ENCODE peak calls at places on chromosome 1, in seven cellular contexts. L is lung, C is fibroblast of mammary gland, G is uterus, N is HL-60, Q is vagina, J is brain microvascular endothelial cell. B is an unnamed sample.

GRCh38 chr1:2378956-2379732 is 12.2 kb downstream of the MORN1 start:
- DNase-seq in L (no peak), C (no peak), G (no peak), N (no peak), Q (no peak), J (no peak), B (no peak)

GRCh38 chr1:117268926-117269378 is 58.2 kb upstream of the VTCN1 start:
- DNase-seq in L (peak), C (no peak), G (no peak), N (no peak), Q (no peak), J (no peak), B (no peak)

GRCh38 chr1:15114884-15115283 is 38.7 kb upstream of the TMEM51 start:
- DNase-seq in L (no peak), C (no peak), G (no peak), N (no peak), Q (no peak), J (no peak), B (no peak)

GRCh38 chr1:168485048-168485447 is 58.7 kb downstream of the XCL2 start:
- DNase-seq in L (no peak), C (peak), G (peak), N (no peak), Q (no peak), J (peak), B (no peak)

GRCh38 chr1:91523462-91523861 is 22.8 kb downstream of the CDC7 start:
- DNase-seq in L (no peak), C (no peak), G (no peak), N (no peak), Q (no peak), J (no peak), B (peak)

GRCh38 chr1:92408825-92409224 is 77.9 kb downstream of the GFI1 start:
- DNase-seq in L (no peak), C (peak), G (no peak), N (no peak), Q (no peak), J (peak), B (no peak)

GRCh38 chr1:225813250-225813964 is 3.5 kb downstream of the EPHX1 start:
- DNase-seq in L (peak), C (peak), G (peak), N (peak), Q (no peak), J (peak), B (no peak)

GRCh38 chr1:90850181-90850924 is 133.3 kb upstream of the BARHL2 start:
- DNase-seq in L (no peak), C (peak), G (peak), N (no peak), Q (no peak), J (no peak), B (no peak)

GRCh38 chr1:15171271-15171908 is 17.8 kb downstream of the TMEM51 start:
- DNase-seq in L (no peak), C (no peak), G (no peak), N (no peak), Q (no peak), J (no peak), B (no peak)

GRCh38 chr1:214146523-214146922 is 134.4 kb upstream of the SMYD2 start:
- DNase-seq in L (no peak), C (peak), G (no peak), N (no peak), Q (no peak), J (no peak), B (peak)

GRCh38 chr1:99533909-99534907 is 111.7 kb upstream of the PALMD start:
- DNase-seq in L (no peak), C (no peak), G (no peak), N (no peak), Q (no peak), J (no peak), B (no peak)

GRCh38 chr1:167984886-167985489 is 48.1 kb upstream of the MPC2 start:
- DNase-seq in L (no peak), C (peak), G (no peak), N (no peak), Q (no peak), J (peak), B (no peak)

GRCh38 chr1:205396972-205397616 is 24.8 kb downstream of the LEMD1 start:
- DNase-seq in L (no peak), C (peak), G (no peak), N (peak), Q (no peak), J (peak), B (peak)

GRCh38 chr1:154862927-154863701 is 7.0 kb downstream of the KCNN3 start:
- DNase-seq in L (no peak), C (no peak), G (no peak), N (no peak), Q (no peak), J (no peak), B (no peak)

GRCh38 chr1:154865442-154866256 is 4.4 kb downstream of the KCNN3 start:
- DNase-seq in L (no peak), C (no peak), G (no peak), N (no peak), Q (no peak), J (no peak), B (no peak)

GRCh38 chr1:154861607-154862094 is 8.4 kb downstream of the KCNN3 start:
- DNase-seq in L (no peak), C (peak), G (peak), N (no peak), Q (no peak), J (peak), B (no peak)

GRCh38 chr1:154864189-154864985 is 5.7 kb downstream of the KCNN3 start:
- DNase-seq in L (no peak), C (no peak), G (no peak), N (no peak), Q (no peak), J (no peak), B (peak)

DNA sequence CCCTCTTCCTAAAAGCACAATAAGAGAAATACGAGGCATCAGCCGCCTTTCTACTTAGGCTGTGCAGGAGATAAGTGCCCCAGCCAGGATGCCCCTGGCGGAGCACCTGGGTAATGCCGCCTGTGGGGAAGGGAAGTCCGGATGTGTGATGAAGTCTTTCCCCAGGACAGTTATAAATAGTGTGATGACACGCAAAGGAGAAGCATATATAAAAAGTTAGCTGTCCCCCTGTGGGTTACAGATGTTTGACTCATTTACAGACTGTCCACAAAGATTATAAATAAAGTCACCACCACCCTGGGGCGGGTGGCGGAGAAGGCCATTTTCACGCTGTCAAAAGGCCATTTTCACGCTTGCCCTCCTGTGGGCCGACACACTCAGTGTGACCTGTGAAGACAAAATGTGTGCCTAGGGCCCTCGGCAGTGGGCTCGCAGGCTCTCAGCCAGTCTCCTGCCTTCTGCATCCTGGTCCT is 6.3 kb downstream of the KCNN3 start:
- DNase-seq in L (no peak), C (no peak), G (no peak), N (peak), Q (no peak), J (peak), B (peak)
- TF ChIP-seq CTCF in L (peak), C (no peak), G (no peak), N (peak), Q (no peak), J (peak), B (peak)

GRCh38 chr1:53065391-53065790 is 3.4 kb downstream of the PODN start:
- DNase-seq in L (no peak), C (no peak), G (peak), N (no peak), Q (no peak), J (no peak), B (no peak)

GRCh38 chr1:53066433-53066832 is 4.4 kb downstream of the PODN start:
- DNase-seq in L (no peak), C (no peak), G (peak), N (no peak), Q (no peak), J (no peak), B (no peak)

GRCh38 chr1:53061859-53062714 is at the start of gene PODN:
- DNase-seq in L (no peak), C (no peak), G (peak), N (no peak), Q (no peak), J (no peak), B (no peak)

GRCh38 chr1:53062731-53063591 is 948 bp downstream of the PODN start:
- DNase-seq in L (no peak), C (no peak), G (peak), N (no peak), Q (no peak), J (no peak), B (no peak)

GRCh38 chr1:53063744-53064515 is 1.9 kb downstream of the PODN start:
- DNase-seq in L (no peak), C (no peak), G (no peak), N (no peak), Q (no peak), J (no peak), B (no peak)
- H3K4me3 ChIP-seq in L (no peak), C (no peak), G (no peak), N (no peak), Q (peak), J (no peak), B (no peak)

GRCh38 chr1:173476664-173477285 is 360 bp upstream of the PRDX6 start:
- DNase-seq in L (peak), C (peak), G (peak), N (peak), Q (no peak), J (peak), B (peak)
- TF ChIP-seq CTCF in L (no peak), C (no peak), G (no peak), N (no peak), Q (no peak), J (no peak), B (no peak)

GRCh38 chr1:101284622-101285218 is 47.9 kb downstream of the S1PR1 start:
- DNase-seq in L (no peak), C (no peak), G (no peak), N (no peak), Q (no peak), J (no peak), B (no peak)
- H3K4me3 ChIP-seq in L (no peak), C (no peak), G (no peak), N (no peak), Q (no peak), J (no peak), B (no peak)

GRCh38 chr1:153513666-153514065 is 22.1 kb downstream of the S100A6 start:
- DNase-seq in L (no peak), C (no peak), G (no peak), N (no peak), Q (peak), J (no peak), B (no peak)

GRCh38 chr1:153509729-153510354 is 25.9 kb downstream of the S100A6 start:
- DNase-seq in L (peak), C (peak), G (no peak), N (peak), Q (no peak), J (no peak), B (peak)

GRCh38 chr1:153509036-153509435 is 26.8 kb downstream of the S100A6 start:
- DNase-seq in L (no peak), C (no peak), G (no peak), N (no peak), Q (no peak), J (no peak), B (no peak)

GRCh38 chr1:153513023-153513422 is 22.8 kb downstream of the S100A6 start:
- DNase-seq in L (no peak), C (no peak), G (no peak), N (no peak), Q (peak), J (no peak), B (no peak)

DNA sequence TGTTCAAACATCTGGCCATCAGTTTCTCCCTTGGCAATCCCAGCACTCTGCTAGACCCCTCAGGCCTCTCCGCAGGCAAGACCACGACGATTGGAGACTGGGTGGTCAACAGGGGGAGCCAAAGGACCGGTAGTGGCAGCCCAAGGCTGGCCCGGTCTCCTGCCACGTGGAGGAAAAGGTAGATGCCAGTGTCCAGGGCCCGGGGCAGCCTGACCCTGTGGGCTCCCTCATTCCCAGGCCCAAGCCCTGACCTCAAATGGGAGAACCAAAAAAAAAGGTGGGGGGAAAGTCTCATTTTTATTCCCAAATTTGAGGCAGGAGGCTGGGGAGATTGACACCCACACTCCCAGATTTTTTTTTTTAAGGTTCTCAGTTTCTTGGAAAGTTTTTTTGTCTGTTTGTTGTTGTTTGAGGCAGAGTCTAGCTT is 24.8 kb downstream of the S100A6 start:
- DNase-seq in L (peak), C (peak), G (peak), N (peak), Q (no peak), J (peak), B (peak)
- TF ChIP-seq CTCF in L (peak), C (peak), G (peak), N (peak), Q (peak), J (peak), B (peak)

GRCh38 chr1:179230251-179230650 is 774 bp upstream of the ABL2 start:
- DNase-seq in L (no peak), C (peak), G (no peak), N (no peak), Q (no peak), J (peak), B (no peak)

GRCh38 chr1:179228783-179229213 is 679 bp downstream of the ABL2 start:
- DNase-seq in L (peak), C (peak), G (peak), N (peak), Q (no peak), J (no peak), B (peak)

GRCh38 chr1:179229214-179230140 is at the start of gene ABL2:
- DNase-seq in L (peak), C (no peak), G (peak), N (peak), Q (no peak), J (no peak), B (peak)

GRCh38 chr1:179231923-179232322 is 2.4 kb upstream of the ABL2 start:
- DNase-seq in L (no peak), C (peak), G (no peak), N (no peak), Q (no peak), J (peak), B (no peak)

GRCh38 chr1:179230721-179231120 is 1.2 kb upstream of the ABL2 start:
- DNase-seq in L (no peak), C (no peak), G (no peak), N (no peak), Q (no peak), J (no peak), B (no peak)
- H3K4me3 ChIP-seq in L (no peak), C (no peak), G (no peak), N (no peak), Q (no peak), J (no peak), B (no peak)

DNA sequence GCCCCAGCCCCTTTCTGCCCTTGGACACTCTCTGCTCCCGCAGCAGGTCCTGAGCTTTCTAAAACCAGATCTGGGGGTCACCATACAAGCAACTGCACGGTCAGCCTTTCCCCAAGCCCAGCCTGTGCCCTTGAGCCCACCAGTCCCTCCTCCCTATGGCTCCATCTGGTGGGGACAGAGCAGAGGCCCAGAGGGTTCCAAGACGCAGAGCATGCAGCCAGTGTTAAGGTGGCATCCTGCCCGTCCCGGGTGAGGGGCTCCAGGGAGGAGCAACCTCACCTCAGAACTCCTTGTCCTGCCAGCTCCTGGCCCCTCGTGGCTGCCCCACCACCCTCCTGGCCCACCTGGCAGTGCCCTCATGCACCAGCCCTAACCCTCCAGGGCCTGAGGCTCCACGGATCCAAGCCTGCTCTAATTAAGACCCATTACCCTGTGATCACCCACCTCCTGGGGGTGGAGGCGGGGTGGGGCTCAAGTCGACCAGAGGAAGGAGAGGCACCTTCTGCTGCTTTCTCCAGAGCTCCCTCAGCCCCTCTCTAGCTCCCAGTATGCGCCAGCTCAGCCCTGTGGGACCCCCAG is 8.5 kb downstream of the CHD5 start:
- DNase-seq in L (no peak), C (no peak), G (no peak), N (no peak), Q (no peak), J (no peak), B (no peak)
- TF ChIP-seq CTCF in L (no peak), C (peak), G (no peak), N (no peak), Q (no peak), J (peak), B (no peak)

GRCh38 chr1:234709473-234710279 is 99.7 kb upstream of the IRF2BP2 start:
- DNase-seq in L (peak), C (no peak), G (no peak), N (no peak), Q (peak), J (no peak), B (no peak)
- H3K4me3 ChIP-seq in L (no peak), C (no peak), G (no peak), N (no peak), Q (no peak), J (no peak), B (no peak)